ENCODE peak calls at places on chromosome 11, in seven cellular contexts. T is heart right ventricle, M is PC-9, J is mammary epithelial cell, E is adrenal gland, D is tibial nerve, X is AG10803. F is an unnamed sample.

GRCh38 chr11:124919836-124920755 is 1.0 kb downstream of the HEPN1 start:
- DNase-seq in M (no peak), D (no peak), X (no peak), E (no peak), T (no peak), J (no peak), F (no peak)

GRCh38 chr11:12853652-12854296 is 155.3 kb upstream of the RASSF10 start:
- DNase-seq in J (no peak), X (no peak), M (no peak), E (peak), T (no peak), D (peak), F (peak)

GRCh38 chr11:21894492-21894891 is 298.4 kb upstream of the ANO5 start:
- DNase-seq in X (no peak), D (no peak), J (no peak), E (no peak), M (no peak), T (no peak), F (no peak)

GRCh38 chr11:8531312-8531711 is 62.7 kb downstream of the STK33 start:
- DNase-seq in X (no peak), M (no peak), J (no peak), E (no peak), D (no peak), T (peak), F (peak)

GRCh38 chr11:33376331-33377099 is 119.3 kb downstream of the HIPK3 start:
- DNase-seq in M (no peak), J (peak), T (no peak), X (peak), D (no peak), E (no peak), F (no peak)

GRCh38 chr11:2914475-2915195 is 14.6 kb downstream of the PHLDA2 start:
- DNase-seq in J (no peak), D (no peak), X (no peak), T (peak), E (no peak), M (no peak), F (no peak)

GRCh38 chr11:96155627-96156378 is 187.2 kb downstream of the MAML2 start:
- DNase-seq in M (peak), T (peak), D (peak), E (peak), J (peak), X (peak), F (peak)

GRCh38 chr11:67662142-67662805 is 11.7 kb upstream of the ACY3 start:
- DNase-seq in M (no peak), D (no peak), E (no peak), J (no peak), X (no peak), T (no peak), F (no peak)

GRCh38 chr11:14249121-14249963 is 109.6 kb downstream of the RRAS2 start:
- DNase-seq in T (peak), X (peak), M (no peak), D (peak), E (peak), J (peak), F (peak)

GRCh38 chr11:111694851-111695250 is 71.3 kb downstream of the PPP2R1B start:
- DNase-seq in T (no peak), D (peak), X (peak), E (peak), M (no peak), J (no peak), F (peak)

GRCh38 chr11:2944953-2945756 is 15.9 kb upstream of the PHLDA2 start:
- DNase-seq in M (no peak), E (peak), T (peak), X (peak), J (peak), D (peak), F (peak)

GRCh38 chr11:134780486-134781155 is 368.6 kb upstream of the B3GAT1 start:
- DNase-seq in T (no peak), J (no peak), M (no peak), E (no peak), X (no peak), D (no peak), F (no peak)
- H3K4me3 ChIP-seq in T (no peak), J (no peak), M (no peak), E (no peak), X (no peak), D (no peak), F (no peak)

GRCh38 chr11:123061403-123062157 is at the start of gene HSPA8:
- DNase-seq in D (peak), T (peak), M (peak), E (peak), J (peak), X (peak), F (peak)
- TF ChIP-seq CTCF in D (peak), T (no peak), M (no peak), E (peak), J (no peak), X (no peak), F (no peak)

DNA sequence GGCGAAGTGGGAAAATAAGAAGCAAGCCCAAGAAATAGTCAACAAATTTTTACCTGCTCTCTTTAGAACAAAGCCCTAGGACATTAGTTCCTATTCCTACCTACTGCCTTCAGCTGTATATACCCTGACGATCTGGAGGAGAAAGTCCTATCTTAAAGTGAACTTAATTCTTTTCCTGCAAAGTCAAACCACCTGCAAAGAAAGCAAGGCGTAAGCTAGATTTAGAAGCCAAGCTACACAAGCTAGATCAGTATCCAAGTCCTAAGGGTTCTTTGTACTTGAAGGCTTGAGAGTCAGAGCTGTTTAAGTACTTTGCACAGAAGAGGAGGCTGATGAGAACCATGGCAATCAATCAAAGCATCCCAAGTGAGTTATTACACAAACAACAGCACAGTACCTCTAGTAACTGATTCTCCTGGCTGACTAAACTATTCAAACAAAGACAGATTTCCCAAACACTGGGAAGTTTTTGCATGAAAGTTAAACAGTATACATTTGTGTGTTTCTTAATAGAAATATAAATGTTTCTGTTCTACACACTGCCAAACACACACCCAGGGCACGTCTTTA is 1.9 kb downstream of the CDON start:
- DNase-seq in D (no peak), M (no peak), E (no peak), T (no peak), X (no peak), J (no peak), F (no peak)
- H3K4me3 ChIP-seq in D (no peak), M (no peak), E (no peak), T (no peak), X (no peak), J (no peak), F (no peak)

GRCh38 chr11:64164392-64165312 is 1.3 kb downstream of the MACROD1 start:
- DNase-seq in T (no peak), D (no peak), E (peak), M (no peak), J (no peak), X (no peak), F (no peak)

GRCh38 chr11:64163951-64164350 is 2.0 kb downstream of the MACROD1 start:
- DNase-seq in T (no peak), M (no peak), J (no peak), D (no peak), E (no peak), X (no peak), F (no peak)

GRCh38 chr11:64165842-64166635 is at the start of gene MACROD1:
- DNase-seq in X (peak), E (peak), M (peak), J (peak), D (peak), T (peak), F (peak)

GRCh38 chr11:64161037-64161436 is 4.9 kb downstream of the MACROD1 start:
- DNase-seq in D (no peak), T (no peak), J (no peak), M (peak), X (no peak), E (no peak), F (no peak)

DNA sequence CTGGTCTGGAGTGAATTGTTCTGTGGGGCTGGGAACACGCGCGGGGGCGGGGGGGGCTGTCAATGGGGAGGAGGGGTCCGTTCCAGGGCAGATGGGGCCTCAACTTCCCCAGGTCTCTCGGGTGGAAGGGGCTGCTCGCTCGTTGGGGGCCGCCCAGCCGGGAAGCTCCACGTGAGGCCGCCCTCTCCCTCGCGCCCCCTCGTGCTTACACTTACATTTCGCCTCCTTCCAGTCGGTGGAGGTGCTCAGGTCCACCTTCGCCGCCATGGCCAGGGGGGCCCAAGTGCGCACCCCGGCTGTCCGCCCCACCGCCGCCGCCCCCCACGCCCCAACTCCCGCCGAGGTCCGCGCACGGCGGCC is 451 bp downstream of the MACROD1 start:
- DNase-seq in X (no peak), M (no peak), J (no peak), E (no peak), D (no peak), T (no peak), F (no peak)
- TF ChIP-seq CTCF in X (no peak), M (no peak), J (no peak), E (no peak), D (no peak), T (no peak), F (no peak)

GRCh38 chr11:101128571-101129202 is 926 bp downstream of the PGR start:
- DNase-seq in T (peak), E (no peak), X (no peak), D (no peak), J (no peak), M (no peak), F (no peak)
- H3K4me3 ChIP-seq in T (peak), E (no peak), X (no peak), D (peak), J (no peak), M (no peak), F (peak)

GRCh38 chr11:65214212-65214845 is 32.6 kb downstream of the CAPN1 start:
- DNase-seq in E (no peak), D (no peak), X (no peak), M (no peak), J (no peak), T (no peak), F (no peak)

GRCh38 chr11:65217441-65218423 is 36.0 kb downstream of the CAPN1 start:
- DNase-seq in M (no peak), E (no peak), T (no peak), D (no peak), J (no peak), X (no peak), F (no peak)

GRCh38 chr11:65215441-65216076 is 33.8 kb downstream of the CAPN1 start:
- DNase-seq in E (no peak), J (no peak), X (no peak), D (no peak), T (no peak), M (peak), F (peak)

GRCh38 chr11:65218446-65218845 is 36.7 kb downstream of the CAPN1 start:
- DNase-seq in M (no peak), J (no peak), T (no peak), X (no peak), D (no peak), E (no peak), F (no peak)

DNA sequence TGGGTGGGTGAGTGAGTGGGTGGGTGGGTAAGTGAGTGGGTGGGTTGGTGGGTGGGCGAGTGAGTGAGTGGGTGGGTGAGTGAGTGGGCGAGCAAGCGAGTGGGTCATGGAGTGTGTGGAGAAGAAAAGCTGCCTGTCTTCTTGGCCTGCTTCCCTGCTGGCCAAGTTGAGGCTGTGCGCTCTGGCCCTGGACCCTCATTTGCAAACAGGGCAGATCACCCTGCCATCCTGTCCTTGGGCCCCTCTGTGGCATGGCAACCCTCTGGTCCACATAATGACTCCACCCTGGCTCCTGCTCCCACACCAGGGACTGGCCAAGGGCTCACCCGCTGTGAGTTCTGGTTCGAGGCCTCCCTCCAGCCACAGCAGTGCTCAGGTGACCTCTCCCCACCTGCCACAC is 35.1 kb downstream of the CAPN1 start:
- DNase-seq in D (no peak), X (no peak), J (no peak), T (no peak), E (no peak), M (no peak), F (no peak)
- TF ChIP-seq CTCF in D (no peak), X (no peak), J (no peak), T (no peak), E (no peak), M (no peak), F (no peak)

GRCh38 chr11:45100338-45100737 is 46.1 kb upstream of the PRDM11 start:
- DNase-seq in T (no peak), M (no peak), E (no peak), D (peak), J (peak), X (peak), F (peak)
- H3K4me3 ChIP-seq in T (no peak), M (no peak), E (no peak), D (no peak), J (no peak), X (no peak), F (no peak)

DNA sequence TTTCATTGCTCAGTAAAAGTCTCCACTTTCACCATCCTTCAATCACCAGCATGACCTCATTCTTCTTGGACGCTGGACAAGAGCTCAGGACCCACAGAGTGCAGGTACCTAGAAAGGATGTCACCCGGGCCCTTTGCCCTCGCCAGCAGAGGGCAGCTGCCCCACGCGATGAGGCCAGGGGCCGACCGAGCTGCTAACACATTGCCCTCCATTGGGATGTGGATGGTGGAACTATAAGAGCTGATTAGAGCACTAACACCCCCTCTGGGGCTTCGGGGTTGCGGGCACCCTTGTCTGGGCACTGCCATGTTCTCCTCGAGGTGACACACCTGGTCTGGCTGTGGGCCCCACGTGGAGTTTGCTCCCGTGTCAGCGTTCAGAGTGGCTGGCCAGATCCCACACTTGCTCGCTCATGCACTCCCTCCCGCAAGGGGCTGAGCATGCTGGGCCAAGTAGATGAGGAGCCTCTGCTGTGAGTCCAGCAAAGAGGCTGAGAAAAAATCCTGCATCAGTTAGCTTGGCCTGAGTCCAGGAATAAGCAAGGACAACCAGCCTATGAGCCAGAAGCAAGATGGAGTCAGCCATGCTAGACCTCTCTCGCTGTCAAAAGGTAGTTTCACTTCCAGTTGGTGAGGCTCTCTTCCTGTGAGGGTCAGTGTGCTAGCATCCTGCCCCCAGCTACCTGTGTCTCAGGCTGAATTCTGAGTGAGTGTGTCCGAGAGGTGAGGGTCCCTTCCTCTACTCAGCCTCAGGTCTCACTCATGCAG is 9.8 kb downstream of the KRTAP5-6 start:
- DNase-seq in E (no peak), M (no peak), D (no peak), J (no peak), X (peak), T (no peak), F (peak)
- TF ChIP-seq CTCF in E (no peak), M (peak), D (no peak), J (no peak), X (peak), T (no peak), F (peak)

F was measured in fibroblast of mammary gland.